ENCODE peak calls at places on chromosomes 7 and 10, in four cellular contexts. Y is heart right ventricle; S is NCI-H1105 treated with DMSO at 0.1 percent for 48 hours; F is activated CD4-positive, CD25-positive, alpha-beta regulatory T cell treated with anti-CD3 and anti-CD28 coated beads, Interleukin-2, amount 50 U/mL, for 72 hours. Z is an unnamed sample.

GRCh38 chr7:130393095-130393494 is 12.8 kb downstream of the CPA1 start:
- DNase-seq in Y (no peak), S (no peak), F (no peak), Z (no peak)

GRCh38 chr7:146150153-146150552 is 33.6 kb downstream of the CNTNAP2 start:
- DNase-seq in Y (no peak), F (no peak), S (no peak), Z (no peak)

GRCh38 chr7:133739817-133740216 is 387.3 kb upstream of the LRGUK start:
- DNase-seq in S (no peak), Y (no peak), F (no peak), Z (no peak)

GRCh38 chr10:52566471-52567246 is 205.9 kb downstream of the MBL2 start:
- DNase-seq in Y (no peak), S (no peak), F (no peak), Z (peak)

GRCh38 chr10:46557319-46558140 is 1.1 kb upstream of the GPRIN2 start:
- DNase-seq in S (no peak), F (peak), Y (peak), Z (no peak)

GRCh38 chr10:106360870-106361269 is 803.6 kb downstream of the SORCS1 start:
- DNase-seq in Y (no peak), S (no peak), F (no peak), Z (no peak)

GRCh38 chr7:2732959-2733584 is 45.1 kb downstream of the AMZ1 start:
- DNase-seq in Y (peak), F (no peak), S (no peak), Z (no peak)

GRCh38 chr10:84238909-84239308 is 2.4 kb downstream of the LRIT1 start:
- DNase-seq in S (no peak), F (no peak), Y (no peak), Z (no peak)

GRCh38 chr7:104657134-104657533 is 328.7 kb downstream of the LHFPL3 start:
- DNase-seq in Y (no peak), S (no peak), F (no peak), Z (no peak)

GRCh38 chr7:155878250-155878649 is 66.0 kb upstream of the SHH start:
- DNase-seq in S (no peak), F (no peak), Y (no peak), Z (no peak)

GRCh38 chr7:156473476-156474240 is 166.9 kb upstream of the RNF32 start:
- DNase-seq in Y (no peak), S (peak), F (no peak), Z (peak)

GRCh38 chr7:18450021-18450420 is 45.5 kb upstream of the HDAC9 start:
- DNase-seq in Y (no peak), S (no peak), F (no peak), Z (no peak)

GRCh38 chr7:149714081-149714909 is 59.1 kb downstream of the ZNF467 start:
- DNase-seq in F (peak), S (peak), Y (peak), Z (peak)

GRCh38 chr7:4951903-4952636 is 6.9 kb downstream of the MMD2 start:
- DNase-seq in F (no peak), S (no peak), Y (no peak), Z (peak)

GRCh38 chr7:29075621-29076020 is 70.7 kb downstream of the CPVL start:
- DNase-seq in F (no peak), Y (no peak), S (no peak), Z (no peak)

GRCh38 chr10:69241575-69241974 is 21.4 kb downstream of the HKDC1 start:
- DNase-seq in F (no peak), S (no peak), Y (no peak), Z (no peak)

GRCh38 chr10:93235686-93236085 is 162.0 kb downstream of the CYP26A1 start:
- DNase-seq in S (no peak), F (no peak), Y (no peak), Z (peak)

GRCh38 chr7:92631067-92631829 is 41.1 kb upstream of the FAM133B start:
- DNase-seq in Y (no peak), F (peak), S (no peak), Z (no peak)

GRCh38 chr10:130472236-130472635 is 336.0 kb downstream of the GLRX3 start:
- DNase-seq in F (no peak), Y (no peak), S (no peak), Z (no peak)

GRCh38 chr10:127525686-127526085 is 23.4 kb upstream of the NPS start:
- DNase-seq in F (no peak), Y (no peak), S (no peak), Z (no peak)

GRCh38 chr7:155289107-155289506 is 8.6 kb upstream of the INSIG1 start:
- DNase-seq in S (no peak), Y (no peak), F (no peak), Z (no peak)

GRCh38 chr10:72784551-72785421 is 92.8 kb downstream of the MCU start:
- DNase-seq in Y (peak), F (no peak), S (no peak), Z (peak)

GRCh38 chr7:100674441-100675407 is 1.2 kb downstream of the GNB2 start:
- DNase-seq in S (no peak), F (peak), Y (peak), Z (no peak)

GRCh38 chr7:158049271-158049670 is 538.4 kb downstream of the PTPRN2 start:
- DNase-seq in F (no peak), Y (no peak), S (no peak), Z (no peak)

GRCh38 chr7:41148521-41148951 is 554.4 kb downstream of the INHBA start:
- DNase-seq in S (no peak), F (no peak), Y (no peak), Z (no peak)

GRCh38 chr10:87618470-87619423 is 40.9 kb upstream of the PAPSS2 start:
- DNase-seq in F (no peak), S (no peak), Y (no peak), Z (no peak)

GRCh38 chr7:133783276-133783675 is 343.9 kb upstream of the LRGUK start:
- DNase-seq in Y (no peak), F (no peak), S (no peak), Z (no peak)

GRCh38 chr10:131043039-131043691 is 268.4 kb downstream of the TCERG1L start:
- DNase-seq in Y (no peak), F (no peak), S (peak), Z (no peak)

GRCh38 chr7:115984105-115984504 is 46.5 kb downstream of the TFEC start:
- DNase-seq in Y (no peak), F (no peak), S (no peak), Z (no peak)

GRCh38 chr7:157559596-157560257 is 222.9 kb downstream of the DNAJB6 start:
- DNase-seq in S (no peak), Y (no peak), F (no peak), Z (no peak)